ENCODE peak calls at places on chromosomes 2 and 18, in five cellular contexts. R is PC-3, L is endothelial cell of umbilical vein, D is colonic mucosa, B is HepG2. J is an unnamed sample. For H3K4me1, the result is how much of the 10 kb centered on the place peaks cover.

GRCh38 chr18:43515481-43515880 is 238.2 kb upstream of the SYT4 start:
- DNase-seq in B (no peak), L (no peak), R (no peak), D (no peak), J (no peak)

GRCh38 chr2:78592547-78592946 is 433.0 kb upstream of the REG3G start:
- DNase-seq in L (no peak), B (no peak), R (no peak), D (no peak), J (no peak)

GRCh38 chr18:54924948-54925347 is 34.3 kb downstream of the CCDC68 start:
- DNase-seq in L (peak), D (no peak), B (no peak), R (no peak), J (peak)

GRCh38 chr2:72993585-72994280 is 76.4 kb downstream of the EMX1 start:
- DNase-seq in D (peak), R (no peak), L (no peak), B (no peak), J (no peak)

GRCh38 chr2:30656079-30656478 is 151.2 kb downstream of the CAPN13 start:
- DNase-seq in D (no peak), L (no peak), R (no peak), B (no peak), J (peak)

GRCh38 chr2:62152000-62152399 is 43.9 kb upstream of the B3GNT2 start:
- DNase-seq in D (no peak), B (no peak), R (peak), L (no peak), J (no peak)

GRCh38 chr2:174023591-174024523 is 58.7 kb upstream of the SP3 start:
- DNase-seq in B (peak), D (no peak), L (no peak), R (peak), J (peak)

GRCh38 chr2:31347319-31347718 is 67.2 kb downstream of the XDH start:
- DNase-seq in D (no peak), R (no peak), L (no peak), B (no peak), J (no peak)

GRCh38 chr2:31227110-31227509 is 6.8 kb upstream of the EHD3 start:
- DNase-seq in B (no peak), D (no peak), R (no peak), L (no peak), J (no peak)

GRCh38 chr2:209141142-209141541 is 282.7 kb upstream of the MAP2 start:
- DNase-seq in D (no peak), B (no peak), L (no peak), R (no peak), J (no peak)

GRCh38 chr2:98518106-98518505 is 73.4 kb downstream of the INPP4A start:
- DNase-seq in R (peak), L (peak), B (peak), D (peak), J (no peak)

GRCh38 chr2:165474621-165475269 is 5.2 kb downstream of the CSRNP3 start:
- DNase-seq in R (no peak), D (no peak), L (no peak), B (no peak), J (no peak)

GRCh38 chr2:217805679-217806479 is 196.9 kb downstream of the TNS1 start:
- DNase-seq in L (no peak), D (no peak), R (no peak), B (no peak), J (no peak)

GRCh38 chr2:112092286-112093041 is 37.4 kb downstream of the TMEM87B start:
- DNase-seq in D (no peak), L (peak), R (peak), B (no peak), J (peak)

GRCh38 chr2:105640241-105640640 is 104.5 kb upstream of the NCK2 start:
- DNase-seq in D (no peak), L (no peak), R (no peak), B (no peak), J (no peak)

GRCh38 chr2:1944986-1945385 is 200.7 kb upstream of the PXDN start:
- DNase-seq in R (no peak), D (no peak), L (no peak), B (no peak), J (no peak)

GRCh38 chr18:44047585-44047984 is 633.1 kb upstream of the SETBP1 start:
- DNase-seq in R (no peak), L (no peak), B (no peak), D (no peak), J (peak)

GRCh38 chr18:61127714-61128485 is 205.3 kb upstream of the CDH20 start:
- DNase-seq in D (no peak), B (no peak), R (no peak), L (no peak), J (no peak)

GRCh38 chr2:141195087-141195486 is 935.7 kb downstream of the LRP1B start:
- DNase-seq in D (no peak), L (no peak), B (no peak), R (no peak), J (no peak)

GRCh38 chr2:17226941-17227340 is 291.3 kb downstream of the RAD51AP2 start:
- DNase-seq in B (no peak), D (no peak), L (no peak), R (no peak), J (no peak)

GRCh38 chr2:132725134-132725533 is 55.1 kb upstream of the LYPD1 start:
- DNase-seq in L (no peak), B (no peak), R (no peak), D (no peak), J (no peak)

GRCh38 chr2:25018681-25019080 is 23.2 kb upstream of the EFR3B start:
- DNase-seq in L (no peak), R (no peak), B (peak), D (no peak), J (no peak)

GRCh38 chr18:2758309-2758708 is 88.5 kb upstream of the EMILIN2 start:
- DNase-seq in D (no peak), L (peak), R (no peak), B (no peak), J (no peak)

GRCh38 chr18:3604626-3605408 is 154.8 kb downstream of the TGIF1 start:
- DNase-seq in L (peak), R (peak), D (no peak), B (peak), J (peak)

GRCh38 chr2:167292430-167293171 is 404.3 kb downstream of the XIRP2 start:
- DNase-seq in B (peak), R (peak), L (peak), D (peak), J (peak)

GRCh38 chr18:13871701-13872100 is 43.6 kb downstream of the MC2R start:
- DNase-seq in B (no peak), D (no peak), L (no peak), R (no peak), J (no peak)

GRCh38 chr2:69597105-69597504 is 46.4 kb downstream of the AAK1 start:
- DNase-seq in R (no peak), L (no peak), D (no peak), B (no peak), J (no peak)

GRCh38 chr2:66434679-66435548 is at the start of gene MEIS1:
- DNase-seq in L (peak), R (peak), D (peak), B (peak), J (peak)

GRCh38 chr2:7632420-7632819 is 715.2 kb downstream of the RNF144A start:
- DNase-seq in B (no peak), L (no peak), D (no peak), R (no peak), J (no peak)

GRCh38 chr2:230849633-230850357 is 14.9 kb upstream of the ITM2C start:
- DNase-seq in B (peak), D (peak), L (peak), R (peak), J (no peak)

GRCh38 chr2:64144057-64145013 is at the start of gene PELI1:
- DNase-seq in R (peak), L (peak), D (peak), B (peak), J (peak)
- TF ChIP-seq CTCF in R (peak), L (no peak), D (no peak), B (peak), J (peak)

GRCh38 chr2:85951351-85952067 is 62.7 kb upstream of the ST3GAL5 start:
- DNase-seq in B (peak), R (no peak), D (no peak), L (no peak), J (no peak)
- H3K4me1 ChIP-seq in B (half or more), R (under half), D (under half), L (under half), J (under half)

GRCh38 chr2:152244241-152244640 is 68.7 kb upstream of the STAM2 start:
- DNase-seq in D (no peak), B (no peak), L (no peak), R (no peak), J (no peak)
- H3K9ac ChIP-seq in D (no peak), B (no peak), L (no peak), R (no peak), J (no peak)

GRCh38 chr2:60555066-60555793 is 1.8 kb upstream of the BCL11A start:
- DNase-seq in D (peak), B (peak), R (peak), L (peak), J (peak)
- TF ChIP-seq CTCF in D (peak), B (peak), R (peak), L (peak), J (peak)

GRCh38 chr2:101808006-101808562 is 110.6 kb downstream of the MAP4K4 start:
- DNase-seq in L (no peak), R (no peak), B (no peak), D (no peak), J (no peak)
- H3K4me1 ChIP-seq in L (under half), R (under half), B (half or more), D (under half), J (under half)